ENCODE peak calls at places on chromosomes 1 and 21, in six cellular contexts. X, L, R, C, V and M are unnamed samples. For H3K27me3 and H3K9me3, the result is how much of the 10 kb centered on the place peaks cover.

GRCh38 chr21:42150458-42151085 is 68.4 kb upstream of the ABCG1 start:
- DNase-seq in X (no peak), L (peak), R (no peak), C (no peak), V (no peak), M (no peak)

GRCh38 chr1:221887091-221887746 is 145.3 kb upstream of the DUSP10 start:
- DNase-seq in X (peak), L (peak), R (peak), C (peak), V (peak), M (no peak)

GRCh38 chr1:170063109-170063826 is 11.2 kb downstream of the KIFAP3 start:
- DNase-seq in X (peak), L (no peak), R (peak), C (no peak), V (no peak), M (no peak)

GRCh38 chr1:202967684-202968281 is 726 bp upstream of the CYB5R1 start:
- DNase-seq in X (no peak), L (no peak), R (no peak), C (peak), V (no peak), M (no peak)

GRCh38 chr1:82154231-82154630 is 353.5 kb downstream of the ADGRL2 start:
- DNase-seq in X (no peak), L (no peak), R (no peak), C (no peak), V (no peak), M (no peak)

GRCh38 chr1:205756552-205756951 is 6.6 kb upstream of the NUCKS1 start:
- DNase-seq in X (no peak), L (no peak), R (no peak), C (no peak), V (no peak), M (no peak)

GRCh38 chr1:246221390-246222240 is 285.5 kb downstream of the SMYD3 start:
- DNase-seq in X (peak), L (no peak), R (no peak), C (no peak), V (no peak), M (no peak)

GRCh38 chr21:42043961-42044360 is 27.2 kb upstream of the UMODL1 start:
- DNase-seq in X (no peak), L (no peak), R (no peak), C (no peak), V (no peak), M (no peak)

GRCh38 chr1:203451849-203452784 is 23.5 kb upstream of the PRELP start:
- DNase-seq in X (no peak), L (no peak), R (no peak), C (no peak), V (no peak), M (no peak)

GRCh38 chr1:20093940-20094391 is 24.0 kb downstream of the PLA2G5 start:
- DNase-seq in X (no peak), L (no peak), R (no peak), C (no peak), V (no peak), M (no peak)

GRCh38 chr1:2558861-2559260 is 2.7 kb downstream of the TNFRSF14 start:
- DNase-seq in X (no peak), L (peak), R (no peak), C (no peak), V (no peak), M (no peak)

GRCh38 chr1:2557146-2558029 is 1.2 kb downstream of the TNFRSF14 start:
- DNase-seq in X (no peak), L (peak), R (no peak), C (no peak), V (no peak), M (no peak)

GRCh38 chr1:2556277-2557145 is at the start of gene TNFRSF14:
- DNase-seq in X (peak), L (peak), R (no peak), C (peak), V (peak), M (no peak)

GRCh38 chr1:2558420-2558819 is 2.2 kb downstream of the TNFRSF14 start:
- DNase-seq in X (no peak), L (peak), R (no peak), C (no peak), V (no peak), M (no peak)

DNA sequence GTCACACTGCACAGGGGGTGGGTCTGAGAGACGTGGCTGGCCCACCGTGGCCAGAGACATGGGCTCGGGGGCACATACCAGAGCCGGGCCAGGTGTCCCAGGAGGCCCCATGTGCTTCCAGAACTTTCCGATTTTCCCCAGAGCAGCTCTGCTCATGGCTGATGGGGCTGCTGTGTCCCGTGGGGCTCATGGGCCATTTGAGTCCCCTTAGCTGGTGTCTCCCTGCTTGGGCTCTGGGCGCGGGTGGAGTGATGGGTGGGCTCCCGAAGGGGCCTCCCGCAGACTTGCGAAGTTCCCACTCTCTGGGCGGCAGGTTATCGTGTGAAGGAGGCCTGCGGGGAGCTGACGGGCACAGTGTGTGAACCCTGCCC is 1.8 kb downstream of the TNFRSF14 start:
- DNase-seq in X (no peak), L (peak), R (no peak), C (no peak), V (no peak), M (no peak)
- H3K4me3 ChIP-seq in X (no peak), L (no peak), R (no peak), C (no peak), V (no peak), M (no peak)

DNA sequence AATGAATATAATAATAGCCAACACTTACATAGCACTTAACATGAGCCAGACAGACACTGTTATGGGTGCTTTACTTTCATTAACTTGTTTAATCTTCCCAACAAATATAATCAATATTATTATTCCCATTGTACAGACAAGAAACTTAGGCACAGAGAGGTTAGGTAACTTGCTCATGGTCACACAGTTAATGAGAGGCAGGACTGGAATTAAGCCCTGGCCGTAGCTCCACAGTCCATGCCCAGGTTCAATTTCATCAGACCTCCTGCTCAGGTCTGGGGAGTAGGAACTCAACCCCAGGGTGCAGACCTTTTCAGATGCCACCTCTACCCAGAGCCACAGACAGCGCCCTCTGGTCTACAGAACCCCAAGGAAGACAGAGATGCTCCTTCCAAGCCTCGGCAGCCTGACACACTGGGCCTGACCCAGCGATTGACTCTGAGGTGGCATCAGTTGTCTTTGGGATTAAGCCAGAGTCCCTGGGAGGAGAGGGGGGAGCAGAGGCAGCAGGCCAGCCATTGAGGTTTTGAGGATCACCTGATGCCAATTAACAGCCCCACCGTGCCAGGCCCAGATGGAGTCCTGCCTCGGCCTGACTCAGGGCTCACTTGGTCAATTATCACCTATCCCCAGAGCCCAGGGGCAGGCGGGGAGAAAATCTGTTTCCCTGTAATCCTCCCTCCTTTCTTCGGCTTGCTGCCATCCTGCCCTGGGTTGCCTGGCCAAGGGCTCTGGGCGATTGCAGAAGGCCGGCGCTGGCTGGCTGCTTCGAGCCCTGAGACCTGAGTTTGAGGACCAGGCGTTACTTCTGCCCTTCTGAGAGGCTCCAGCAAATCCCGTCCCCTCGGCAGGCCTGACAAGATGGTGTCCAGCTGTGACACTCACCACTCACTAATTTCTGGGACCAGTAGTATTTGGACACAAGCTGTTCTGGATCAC is 116.7 kb downstream of the LACTBL1 start:
- DNase-seq in X (no peak), L (no peak), R (no peak), C (no peak), V (no peak), M (no peak)
- H3K27me3 ChIP-seq in X (under half), L (under half), R (under half), C (under half), V (under half), M (under half)

DNA sequence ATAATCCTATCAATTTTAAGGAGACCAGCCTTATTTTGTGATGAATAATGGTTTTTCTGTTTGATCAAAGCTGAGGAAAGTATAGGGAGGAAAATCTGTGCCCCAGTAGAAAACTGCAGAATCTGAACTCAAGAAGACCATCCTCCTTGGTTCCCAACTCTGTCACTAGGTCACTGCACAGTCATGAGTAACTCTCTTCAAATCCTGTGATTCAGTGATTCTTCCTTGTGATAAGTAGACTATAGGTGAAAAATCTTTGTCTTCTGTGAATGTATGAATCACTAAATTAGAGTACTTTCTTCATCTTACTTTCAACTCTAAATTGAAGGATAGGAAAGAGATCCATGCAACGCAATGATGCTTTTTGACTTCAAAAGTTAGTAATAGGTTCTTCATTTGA is 13.3 kb upstream of the OR2L5 start:
- DNase-seq in X (peak), L (no peak), R (no peak), C (no peak), V (no peak), M (no peak)
- H3K9me3 ChIP-seq in X (under half), L (under half), R (under half), C (under half), V (under half), M (under half)

GRCh38 chr1:1067284-1068076 is 6.6 kb downstream of the RNF223 start:
- DNase-seq in X (no peak), L (no peak), R (no peak), C (no peak), V (no peak), M (no peak)
- H3K4me3 ChIP-seq in X (no peak), L (no peak), R (no peak), C (no peak), V (no peak), M (no peak)

GRCh38 chr1:4139646-4140045 is 239.6 kb upstream of the C1orf174 start:
- DNase-seq in X (no peak), L (no peak), R (no peak), C (no peak), V (no peak), M (no peak)
- H3K27me3 ChIP-seq in X (under half), L (under half), R (under half), C (under half), V (under half), M (under half)

GRCh38 chr1:157019457-157019856 is 26.1 kb downstream of the ARHGEF11 start:
- DNase-seq in X (no peak), L (no peak), R (no peak), C (no peak), V (no peak), M (no peak)

GRCh38 chr1:157025856-157026255 is 19.7 kb downstream of the ARHGEF11 start:
- DNase-seq in X (no peak), L (no peak), R (no peak), C (no peak), V (no peak), M (no peak)

GRCh38 chr1:157025321-157025720 is 20.2 kb downstream of the ARHGEF11 start:
- DNase-seq in X (no peak), L (no peak), R (no peak), C (no peak), V (no peak), M (no peak)

GRCh38 chr1:157021688-157022087 is 23.9 kb downstream of the ARHGEF11 start:
- DNase-seq in X (no peak), L (no peak), R (no peak), C (no peak), V (no peak), M (no peak)
- H3K9me3 ChIP-seq in X (under half), L (under half), R (under half), C (under half), V (under half), M (under half)

GRCh38 chr1:151908228-151908691 is 1.1 kb downstream of the THEM4 start:
- DNase-seq in X (no peak), L (no peak), R (peak), C (peak), V (no peak), M (peak)
- H3K4me3 ChIP-seq in X (peak), L (peak), R (peak), C (peak), V (peak), M (peak)

GRCh38 chr21:35991131-35991530 is 69.2 kb downstream of the SETD4 start:
- DNase-seq in X (no peak), L (no peak), R (no peak), C (no peak), V (no peak), M (no peak)

GRCh38 chr21:35995522-35996088 is 64.7 kb downstream of the SETD4 start:
- DNase-seq in X (peak), L (no peak), R (no peak), C (no peak), V (no peak), M (no peak)

GRCh38 chr21:35993875-35994490 is 66.3 kb downstream of the SETD4 start:
- DNase-seq in X (no peak), L (no peak), R (no peak), C (no peak), V (no peak), M (no peak)

GRCh38 chr21:35994605-35995004 is 65.7 kb downstream of the SETD4 start:
- DNase-seq in X (no peak), L (no peak), R (no peak), C (no peak), V (no peak), M (no peak)

GRCh38 chr21:35996217-35996616 is 64.1 kb downstream of the SETD4 start:
- DNase-seq in X (no peak), L (no peak), R (no peak), C (no peak), V (no peak), M (no peak)
- H3K27me3 ChIP-seq in X (under half), L (under half), R (under half), C (under half), V (under half), M (under half)

GRCh38 chr1:72693899-72694298 is 411.6 kb upstream of the NEGR1 start:
- DNase-seq in X (no peak), L (no peak), R (no peak), C (no peak), V (no peak), M (no peak)
- H3K9me3 ChIP-seq in X (under half), L (under half), R (under half), C (under half), V (under half), M (under half)

DNA sequence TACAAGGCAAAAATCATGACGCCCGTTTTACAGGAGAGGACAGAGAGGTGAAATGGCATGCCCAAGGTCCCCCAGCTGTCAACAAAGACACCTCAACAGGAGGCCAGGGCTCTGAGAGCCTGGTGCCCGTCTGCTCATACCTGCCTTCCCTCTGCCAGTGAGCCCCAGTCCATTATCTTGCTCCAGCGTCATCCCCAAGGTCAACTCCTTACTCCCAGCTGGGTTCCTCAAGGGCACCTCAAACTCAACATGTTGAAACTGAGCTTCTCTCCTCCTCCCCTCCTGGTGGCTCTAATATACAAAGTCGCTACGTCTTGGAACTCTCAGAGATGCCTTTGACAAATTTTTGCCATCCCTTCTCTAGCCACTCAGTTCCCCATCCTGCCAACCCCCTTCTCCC is 3.2 kb downstream of the PBXIP1 start:
- DNase-seq in X (no peak), L (no peak), R (no peak), C (no peak), V (no peak), M (no peak)
- H3K4me3 ChIP-seq in X (no peak), L (no peak), R (no peak), C (no peak), V (no peak), M (no peak)